ENCODE peak calls at places on chromosome 18, in nine cellular contexts. One of them, this sample, is unnamed. For H3K4me1, the result is how much of the 10 kb centered on the place peaks cover.

GRCh38 chr18:210780-211179 is 52.4 kb downstream of the USP14 start:
- DNase-seq in A549: no peak
- DNase-seq in suprapubic skin: no peak
- DNase-seq in adrenal gland: no peak
- DNase-seq in prostate gland: no peak
- DNase-seq in HepG2: no peak
- DNase-seq in endothelial cell of umbilical vein: no peak
- DNase-seq in HCT116: no peak
- DNase-seq in transverse colon: no peak
- DNase-seq in this sample: no peak

GRCh38 chr18:27954226-27954625 is 222.7 kb downstream of the CDH2 start:
- DNase-seq in endothelial cell of umbilical vein: no peak
- DNase-seq in HepG2: no peak
- DNase-seq in transverse colon: no peak
- DNase-seq in adrenal gland: no peak
- DNase-seq in HCT116: no peak
- DNase-seq in A549: no peak
- DNase-seq in suprapubic skin: no peak
- DNase-seq in prostate gland: no peak
- DNase-seq in this sample: no peak

GRCh38 chr18:55790296-55790695 is 202.3 kb upstream of the TCF4 start:
- DNase-seq in transverse colon: no peak
- DNase-seq in A549: peak
- DNase-seq in adrenal gland: no peak
- DNase-seq in HCT116: no peak
- DNase-seq in prostate gland: no peak
- DNase-seq in endothelial cell of umbilical vein: peak
- DNase-seq in suprapubic skin: no peak
- DNase-seq in HepG2: no peak
- DNase-seq in this sample: no peak

GRCh38 chr18:8696749-8697211 is 8.6 kb upstream of the MTCL1 start:
- DNase-seq in HepG2: peak
- DNase-seq in A549: peak
- DNase-seq in endothelial cell of umbilical vein: peak
- DNase-seq in transverse colon: peak
- DNase-seq in prostate gland: peak
- DNase-seq in suprapubic skin: peak
- DNase-seq in HCT116: peak
- DNase-seq in adrenal gland: peak
- DNase-seq in this sample: peak

GRCh38 chr18:51953521-51953920 is 386.5 kb upstream of the DCC start:
- DNase-seq in endothelial cell of umbilical vein: no peak
- DNase-seq in prostate gland: no peak
- DNase-seq in HCT116: no peak
- DNase-seq in HepG2: no peak
- DNase-seq in transverse colon: no peak
- DNase-seq in suprapubic skin: no peak
- DNase-seq in A549: no peak
- DNase-seq in adrenal gland: no peak
- DNase-seq in this sample: no peak

GRCh38 chr18:53886066-53886465 is 338.4 kb downstream of the MBD2 start:
- DNase-seq in adrenal gland: no peak
- DNase-seq in HepG2: no peak
- DNase-seq in endothelial cell of umbilical vein: no peak
- DNase-seq in A549: no peak
- DNase-seq in prostate gland: no peak
- DNase-seq in HCT116: no peak
- DNase-seq in transverse colon: no peak
- DNase-seq in suprapubic skin: no peak
- DNase-seq in this sample: no peak

GRCh38 chr18:9017170-9017899 is 85.2 kb upstream of the NDUFV2 start:
- DNase-seq in A549: peak
- DNase-seq in HepG2: peak
- DNase-seq in prostate gland: peak
- DNase-seq in endothelial cell of umbilical vein: peak
- DNase-seq in transverse colon: peak
- DNase-seq in suprapubic skin: peak
- DNase-seq in adrenal gland: peak
- DNase-seq in HCT116: peak
- DNase-seq in this sample: peak

GRCh38 chr18:8381801-8382459 is 227.3 kb upstream of the RAB12 start:
- DNase-seq in suprapubic skin: no peak
- DNase-seq in endothelial cell of umbilical vein: no peak
- DNase-seq in HCT116: no peak
- DNase-seq in HepG2: no peak
- DNase-seq in adrenal gland: no peak
- DNase-seq in prostate gland: no peak
- DNase-seq in transverse colon: no peak
- DNase-seq in A549: no peak
- DNase-seq in this sample: no peak

GRCh38 chr18:13179566-13180113 is 38.9 kb upstream of the LDLRAD4 start:
- DNase-seq in HepG2: peak
- DNase-seq in transverse colon: peak
- DNase-seq in endothelial cell of umbilical vein: no peak
- DNase-seq in suprapubic skin: no peak
- DNase-seq in adrenal gland: no peak
- DNase-seq in HCT116: no peak
- DNase-seq in prostate gland: no peak
- DNase-seq in A549: no peak
- DNase-seq in this sample: no peak

GRCh38 chr18:67425724-67426123 is 90.8 kb downstream of the DSEL start:
- DNase-seq in prostate gland: no peak
- DNase-seq in suprapubic skin: no peak
- DNase-seq in HCT116: no peak
- DNase-seq in HepG2: no peak
- DNase-seq in A549: peak
- DNase-seq in transverse colon: no peak
- DNase-seq in endothelial cell of umbilical vein: peak
- DNase-seq in adrenal gland: no peak
- DNase-seq in this sample: no peak

GRCh38 chr18:48931680-48932461 is 18.9 kb downstream of the SMAD7 start:
- DNase-seq in HepG2: no peak
- DNase-seq in HCT116: no peak
- DNase-seq in adrenal gland: peak
- DNase-seq in suprapubic skin: no peak
- DNase-seq in prostate gland: no peak
- DNase-seq in A549: no peak
- DNase-seq in transverse colon: peak
- DNase-seq in endothelial cell of umbilical vein: peak
- DNase-seq in this sample: no peak

GRCh38 chr18:13424377-13424776 is 205.8 kb downstream of the LDLRAD4 start:
- DNase-seq in HCT116: no peak
- DNase-seq in suprapubic skin: peak
- DNase-seq in transverse colon: no peak
- DNase-seq in HepG2: no peak
- DNase-seq in prostate gland: no peak
- DNase-seq in A549: no peak
- DNase-seq in adrenal gland: no peak
- DNase-seq in endothelial cell of umbilical vein: no peak
- DNase-seq in this sample: no peak

GRCh38 chr18:49819768-49820662 is 6.7 kb upstream of the ACAA2 start:
- DNase-seq in A549: no peak
- DNase-seq in transverse colon: peak
- DNase-seq in HCT116: no peak
- DNase-seq in suprapubic skin: no peak
- DNase-seq in endothelial cell of umbilical vein: no peak
- DNase-seq in prostate gland: no peak
- DNase-seq in HepG2: no peak
- DNase-seq in adrenal gland: no peak
- DNase-seq in this sample: no peak

GRCh38 chr18:51082571-51083264 is 52.7 kb downstream of the SMAD4 start:
- DNase-seq in suprapubic skin: no peak
- DNase-seq in A549: no peak
- DNase-seq in HepG2: no peak
- DNase-seq in prostate gland: no peak
- DNase-seq in endothelial cell of umbilical vein: peak
- DNase-seq in adrenal gland: no peak
- DNase-seq in HCT116: peak
- DNase-seq in transverse colon: no peak
- DNase-seq in this sample: no peak

GRCh38 chr18:44824884-44825283 is 144.2 kb downstream of the SETBP1 start:
- DNase-seq in suprapubic skin: no peak
- DNase-seq in adrenal gland: no peak
- DNase-seq in endothelial cell of umbilical vein: no peak
- DNase-seq in A549: no peak
- DNase-seq in HepG2: no peak
- DNase-seq in HCT116: no peak
- DNase-seq in transverse colon: no peak
- DNase-seq in prostate gland: no peak
- DNase-seq in this sample: no peak

GRCh38 chr18:63258749-63259580 is 60.6 kb downstream of the BCL2 start:
- DNase-seq in transverse colon: no peak
- DNase-seq in endothelial cell of umbilical vein: no peak
- DNase-seq in A549: no peak
- DNase-seq in prostate gland: no peak
- DNase-seq in adrenal gland: no peak
- DNase-seq in suprapubic skin: no peak
- DNase-seq in HCT116: no peak
- DNase-seq in HepG2: no peak
- DNase-seq in this sample: no peak

GRCh38 chr18:37402735-37403099 is 162.9 kb downstream of the CELF4 start:
- DNase-seq in HCT116: no peak
- DNase-seq in A549: no peak
- DNase-seq in endothelial cell of umbilical vein: no peak
- DNase-seq in adrenal gland: no peak
- DNase-seq in suprapubic skin: no peak
- DNase-seq in prostate gland: no peak
- DNase-seq in HepG2: no peak
- DNase-seq in transverse colon: no peak
- DNase-seq in this sample: peak

GRCh38 chr18:46268662-46269061 is 164.5 kb downstream of the HAUS1 start:
- DNase-seq in prostate gland: no peak
- DNase-seq in adrenal gland: no peak
- DNase-seq in HepG2: no peak
- DNase-seq in A549: no peak
- DNase-seq in HCT116: no peak
- DNase-seq in suprapubic skin: no peak
- DNase-seq in endothelial cell of umbilical vein: no peak
- DNase-seq in transverse colon: peak
- DNase-seq in this sample: no peak

DNA sequence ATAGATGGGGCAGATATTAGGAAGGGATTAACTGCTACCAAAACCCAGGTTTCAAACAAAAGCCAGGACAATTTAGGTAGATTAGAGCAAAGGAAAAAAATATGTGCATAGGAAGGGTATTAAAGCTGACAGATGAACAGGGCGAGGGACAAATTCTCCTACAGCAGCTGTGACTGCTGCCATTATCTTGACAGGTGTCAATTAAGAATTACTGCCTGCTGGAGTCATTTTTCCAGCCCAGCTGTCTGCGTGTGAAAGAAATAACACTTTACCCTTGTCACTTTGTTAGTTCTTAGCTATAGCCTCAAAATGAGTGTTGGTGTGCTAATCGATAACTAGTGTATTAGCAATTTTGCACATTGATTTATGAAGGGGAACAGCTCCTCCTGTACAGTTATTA is 7.5 kb downstream of the TSHZ1 start:
- DNase-seq in prostate gland: no peak
- DNase-seq in endothelial cell of umbilical vein: no peak
- DNase-seq in adrenal gland: no peak
- DNase-seq in A549: no peak
- DNase-seq in transverse colon: no peak
- DNase-seq in HepG2: no peak
- DNase-seq in HCT116: no peak
- DNase-seq in suprapubic skin: no peak
- DNase-seq in this sample: no peak
- H3K4me1 ChIP-seq in prostate gland: under half
- H3K4me1 ChIP-seq in endothelial cell of umbilical vein: under half
- H3K4me1 ChIP-seq in adrenal gland: under half
- H3K4me1 ChIP-seq in A549: under half
- H3K4me1 ChIP-seq in transverse colon: under half
- H3K4me1 ChIP-seq in HepG2: half or more
- H3K4me1 ChIP-seq in HCT116: under half
- H3K4me1 ChIP-seq in suprapubic skin: half or more
- H3K4me1 ChIP-seq in this sample: under half

GRCh38 chr18:58536187-58536516 is 92.7 kb downstream of the ALPK2 start:
- DNase-seq in A549: no peak
- DNase-seq in endothelial cell of umbilical vein: no peak
- DNase-seq in suprapubic skin: no peak
- DNase-seq in HCT116: no peak
- DNase-seq in adrenal gland: no peak
- DNase-seq in transverse colon: no peak
- DNase-seq in HepG2: no peak
- DNase-seq in prostate gland: no peak
- DNase-seq in this sample: no peak

GRCh38 chr18:58533771-58534170 is 95.1 kb downstream of the ALPK2 start:
- DNase-seq in A549: no peak
- DNase-seq in suprapubic skin: no peak
- DNase-seq in HepG2: no peak
- DNase-seq in prostate gland: no peak
- DNase-seq in HCT116: no peak
- DNase-seq in endothelial cell of umbilical vein: no peak
- DNase-seq in adrenal gland: no peak
- DNase-seq in transverse colon: no peak
- DNase-seq in this sample: no peak

GRCh38 chr18:58536534-58537271 is 92.2 kb downstream of the ALPK2 start:
- DNase-seq in HepG2: no peak
- DNase-seq in prostate gland: no peak
- DNase-seq in HCT116: no peak
- DNase-seq in A549: no peak
- DNase-seq in endothelial cell of umbilical vein: no peak
- DNase-seq in transverse colon: peak
- DNase-seq in suprapubic skin: no peak
- DNase-seq in adrenal gland: peak
- DNase-seq in this sample: no peak

GRCh38 chr18:58534535-58535301 is 94.2 kb downstream of the ALPK2 start:
- DNase-seq in prostate gland: no peak
- DNase-seq in suprapubic skin: no peak
- DNase-seq in A549: no peak
- DNase-seq in HCT116: no peak
- DNase-seq in endothelial cell of umbilical vein: no peak
- DNase-seq in HepG2: no peak
- DNase-seq in transverse colon: no peak
- DNase-seq in adrenal gland: no peak
- DNase-seq in this sample: no peak

GRCh38 chr18:58535340-58536186 is 93.3 kb downstream of the ALPK2 start:
- DNase-seq in endothelial cell of umbilical vein: no peak
- DNase-seq in adrenal gland: peak
- DNase-seq in HepG2: no peak
- DNase-seq in transverse colon: no peak
- DNase-seq in prostate gland: no peak
- DNase-seq in HCT116: no peak
- DNase-seq in suprapubic skin: no peak
- DNase-seq in A549: no peak
- DNase-seq in this sample: no peak
- TF ChIP-seq POLR2A in endothelial cell of umbilical vein: no peak
- TF ChIP-seq POLR2A in adrenal gland: no peak
- TF ChIP-seq POLR2A in HepG2: no peak
- TF ChIP-seq POLR2A in transverse colon: no peak
- TF ChIP-seq POLR2A in prostate gland: no peak
- TF ChIP-seq POLR2A in HCT116: no peak
- TF ChIP-seq POLR2A in suprapubic skin: no peak
- TF ChIP-seq POLR2A in A549: no peak
- TF ChIP-seq POLR2A in this sample: no peak

GRCh38 chr18:60069145-60069544 is 169.3 kb downstream of the PMAIP1 start:
- DNase-seq in HepG2: no peak
- DNase-seq in transverse colon: no peak
- DNase-seq in A549: no peak
- DNase-seq in HCT116: no peak
- DNase-seq in suprapubic skin: no peak
- DNase-seq in endothelial cell of umbilical vein: no peak
- DNase-seq in adrenal gland: no peak
- DNase-seq in prostate gland: no peak
- DNase-seq in this sample: no peak
- TF ChIP-seq CTCF in HepG2: no peak
- TF ChIP-seq CTCF in transverse colon: no peak
- TF ChIP-seq CTCF in A549: no peak
- TF ChIP-seq CTCF in HCT116: no peak
- TF ChIP-seq CTCF in suprapubic skin: no peak
- TF ChIP-seq CTCF in endothelial cell of umbilical vein: no peak
- TF ChIP-seq CTCF in adrenal gland: no peak
- TF ChIP-seq CTCF in prostate gland: no peak
- TF ChIP-seq CTCF in this sample: no peak

GRCh38 chr18:10381516-10381915 is 72.9 kb upstream of the APCDD1 start:
- DNase-seq in prostate gland: no peak
- DNase-seq in endothelial cell of umbilical vein: no peak
- DNase-seq in adrenal gland: no peak
- DNase-seq in transverse colon: no peak
- DNase-seq in A549: no peak
- DNase-seq in HCT116: no peak
- DNase-seq in HepG2: no peak
- DNase-seq in suprapubic skin: no peak
- DNase-seq in this sample: no peak
- H3K4me1 ChIP-seq in prostate gland: under half
- H3K4me1 ChIP-seq in endothelial cell of umbilical vein: under half
- H3K4me1 ChIP-seq in adrenal gland: under half
- H3K4me1 ChIP-seq in transverse colon: under half
- H3K4me1 ChIP-seq in A549: under half
- H3K4me1 ChIP-seq in HCT116: under half
- H3K4me1 ChIP-seq in HepG2: under half
- H3K4me1 ChIP-seq in suprapubic skin: under half
- H3K4me1 ChIP-seq in this sample: under half

This sample was measured in spleen.